ENCODE peak calls at places on chromosomes 16 and 17, in nine cellular contexts. One of them, this sample, is unnamed.

GRCh38 chr17:78132086-78132676 is 1.6 kb downstream of the TMC8 start:
- DNase-seq in MG63: no peak
- DNase-seq in stimulated activated naive CD8-positive, alpha-beta T cell treated with anti-CD3 and anti-CD28 coated beads, Interleukin-15, Interleukin-2, amounts not matched to agents 100 U/mL and 50 U/mL, for 24 hours: peak; percentile 83
- DNase-seq in stimulated activated CD8-positive, alpha-beta memory T cell treated with anti-CD3 and anti-CD28 coated beads, Interleukin-7, amount 100 ng/mL, for 1 hour: no peak
- DNase-seq in fibroblast of pulmonary artery: no peak
- DNase-seq in Daoy: no peak
- DNase-seq in NB4: no peak
- DNase-seq in Calu3: peak; percentile 72
- DNase-seq in H7: peak; percentile 87
- DNase-seq in this sample: peak; percentile 56

GRCh38 chr16:19162085-19162484 is 6.0 kb upstream of the SYT17 start:
- DNase-seq in stimulated activated naive CD8-positive, alpha-beta T cell treated with anti-CD3 and anti-CD28 coated beads, Interleukin-15, Interleukin-2, amounts not matched to agents 100 U/mL and 50 U/mL, for 24 hours: no peak
- DNase-seq in Daoy: no peak
- DNase-seq in H7: no peak
- DNase-seq in NB4: no peak
- DNase-seq in MG63: no peak
- DNase-seq in fibroblast of pulmonary artery: no peak
- DNase-seq in Calu3: no peak
- DNase-seq in stimulated activated CD8-positive, alpha-beta memory T cell treated with anti-CD3 and anti-CD28 coated beads, Interleukin-7, amount 100 ng/mL, for 1 hour: no peak
- DNase-seq in this sample: no peak

GRCh38 chr17:61431594-61432311 is 20.5 kb upstream of the TBX4 start:
- DNase-seq in Daoy: no peak
- DNase-seq in NB4: no peak
- DNase-seq in stimulated activated naive CD8-positive, alpha-beta T cell treated with anti-CD3 and anti-CD28 coated beads, Interleukin-15, Interleukin-2, amounts not matched to agents 100 U/mL and 50 U/mL, for 24 hours: no peak
- DNase-seq in H7: no peak
- DNase-seq in fibroblast of pulmonary artery: peak; percentile 32
- DNase-seq in stimulated activated CD8-positive, alpha-beta memory T cell treated with anti-CD3 and anti-CD28 coated beads, Interleukin-7, amount 100 ng/mL, for 1 hour: no peak
- DNase-seq in MG63: no peak
- DNase-seq in Calu3: no peak
- DNase-seq in this sample: no peak

GRCh38 chr17:57915532-57915931 is 39.7 kb downstream of the CUEDC1 start:
- DNase-seq in NB4: no peak
- DNase-seq in H7: no peak
- DNase-seq in stimulated activated naive CD8-positive, alpha-beta T cell treated with anti-CD3 and anti-CD28 coated beads, Interleukin-15, Interleukin-2, amounts not matched to agents 100 U/mL and 50 U/mL, for 24 hours: no peak
- DNase-seq in fibroblast of pulmonary artery: no peak
- DNase-seq in stimulated activated CD8-positive, alpha-beta memory T cell treated with anti-CD3 and anti-CD28 coated beads, Interleukin-7, amount 100 ng/mL, for 1 hour: no peak
- DNase-seq in MG63: no peak
- DNase-seq in Daoy: no peak
- DNase-seq in Calu3: no peak
- DNase-seq in this sample: no peak

GRCh38 chr17:681738-682137 is 32.9 kb downstream of the VPS53 start:
- DNase-seq in Daoy: peak; percentile 17
- DNase-seq in MG63: no peak
- DNase-seq in fibroblast of pulmonary artery: peak; percentile 68
- DNase-seq in Calu3: no peak
- DNase-seq in H7: no peak
- DNase-seq in stimulated activated CD8-positive, alpha-beta memory T cell treated with anti-CD3 and anti-CD28 coated beads, Interleukin-7, amount 100 ng/mL, for 1 hour: no peak
- DNase-seq in NB4: no peak
- DNase-seq in stimulated activated naive CD8-positive, alpha-beta T cell treated with anti-CD3 and anti-CD28 coated beads, Interleukin-15, Interleukin-2, amounts not matched to agents 100 U/mL and 50 U/mL, for 24 hours: no peak
- DNase-seq in this sample: no peak

GRCh38 chr16:75011634-75012307 is 12.9 kb downstream of the ZNRF1 start:
- DNase-seq in H7: no peak
- DNase-seq in Daoy: peak; percentile 87
- DNase-seq in Calu3: peak; percentile 51
- DNase-seq in MG63: peak; percentile 38
- DNase-seq in stimulated activated CD8-positive, alpha-beta memory T cell treated with anti-CD3 and anti-CD28 coated beads, Interleukin-7, amount 100 ng/mL, for 1 hour: no peak
- DNase-seq in fibroblast of pulmonary artery: peak; percentile 85
- DNase-seq in NB4: peak; percentile 87
- DNase-seq in stimulated activated naive CD8-positive, alpha-beta T cell treated with anti-CD3 and anti-CD28 coated beads, Interleukin-15, Interleukin-2, amounts not matched to agents 100 U/mL and 50 U/mL, for 24 hours: peak; percentile 54
- DNase-seq in this sample: peak; percentile 47

GRCh38 chr17:40326014-40326831 is 17.2 kb downstream of the RARA start:
- DNase-seq in NB4: no peak
- DNase-seq in stimulated activated CD8-positive, alpha-beta memory T cell treated with anti-CD3 and anti-CD28 coated beads, Interleukin-7, amount 100 ng/mL, for 1 hour: no peak
- DNase-seq in stimulated activated naive CD8-positive, alpha-beta T cell treated with anti-CD3 and anti-CD28 coated beads, Interleukin-15, Interleukin-2, amounts not matched to agents 100 U/mL and 50 U/mL, for 24 hours: peak; percentile 56
- DNase-seq in Daoy: no peak
- DNase-seq in H7: no peak
- DNase-seq in fibroblast of pulmonary artery: no peak
- DNase-seq in MG63: no peak
- DNase-seq in Calu3: no peak
- DNase-seq in this sample: peak; percentile 83

GRCh38 chr17:4136373-4136772 is 6.5 kb downstream of the ZZEF1 start:
- DNase-seq in stimulated activated CD8-positive, alpha-beta memory T cell treated with anti-CD3 and anti-CD28 coated beads, Interleukin-7, amount 100 ng/mL, for 1 hour: no peak
- DNase-seq in Daoy: peak; percentile 19
- DNase-seq in NB4: no peak
- DNase-seq in stimulated activated naive CD8-positive, alpha-beta T cell treated with anti-CD3 and anti-CD28 coated beads, Interleukin-15, Interleukin-2, amounts not matched to agents 100 U/mL and 50 U/mL, for 24 hours: no peak
- DNase-seq in H7: no peak
- DNase-seq in Calu3: no peak
- DNase-seq in fibroblast of pulmonary artery: no peak
- DNase-seq in MG63: no peak
- DNase-seq in this sample: no peak

GRCh38 chr16:49548571-49548970 is 175.0 kb downstream of the C16orf78 start:
- DNase-seq in Calu3: no peak
- DNase-seq in MG63: no peak
- DNase-seq in stimulated activated naive CD8-positive, alpha-beta T cell treated with anti-CD3 and anti-CD28 coated beads, Interleukin-15, Interleukin-2, amounts not matched to agents 100 U/mL and 50 U/mL, for 24 hours: no peak
- DNase-seq in Daoy: no peak
- DNase-seq in NB4: no peak
- DNase-seq in H7: no peak
- DNase-seq in fibroblast of pulmonary artery: no peak
- DNase-seq in stimulated activated CD8-positive, alpha-beta memory T cell treated with anti-CD3 and anti-CD28 coated beads, Interleukin-7, amount 100 ng/mL, for 1 hour: no peak
- DNase-seq in this sample: no peak

GRCh38 chr17:39001703-39002637 is 34.8 kb upstream of the FBXO47 start:
- DNase-seq in H7: peak; percentile 35
- DNase-seq in stimulated activated CD8-positive, alpha-beta memory T cell treated with anti-CD3 and anti-CD28 coated beads, Interleukin-7, amount 100 ng/mL, for 1 hour: no peak
- DNase-seq in stimulated activated naive CD8-positive, alpha-beta T cell treated with anti-CD3 and anti-CD28 coated beads, Interleukin-15, Interleukin-2, amounts not matched to agents 100 U/mL and 50 U/mL, for 24 hours: no peak
- DNase-seq in MG63: peak; percentile 57
- DNase-seq in Calu3: peak; percentile 93
- DNase-seq in NB4: peak; percentile 82
- DNase-seq in Daoy: peak; percentile 81
- DNase-seq in fibroblast of pulmonary artery: peak; percentile 87
- DNase-seq in this sample: peak; percentile 85

GRCh38 chr17:50028207-50029120 is 27.4 kb upstream of the ITGA3 start:
- DNase-seq in stimulated activated CD8-positive, alpha-beta memory T cell treated with anti-CD3 and anti-CD28 coated beads, Interleukin-7, amount 100 ng/mL, for 1 hour: no peak
- DNase-seq in stimulated activated naive CD8-positive, alpha-beta T cell treated with anti-CD3 and anti-CD28 coated beads, Interleukin-15, Interleukin-2, amounts not matched to agents 100 U/mL and 50 U/mL, for 24 hours: no peak
- DNase-seq in Daoy: peak; percentile 93
- DNase-seq in fibroblast of pulmonary artery: peak; percentile 62
- DNase-seq in Calu3: peak; percentile 98
- DNase-seq in NB4: no peak
- DNase-seq in MG63: peak; percentile 98
- DNase-seq in H7: peak; percentile 84
- DNase-seq in this sample: peak; percentile 78

GRCh38 chr17:65356524-65356923 is 204.9 kb downstream of the AXIN2 start:
- DNase-seq in fibroblast of pulmonary artery: no peak
- DNase-seq in H7: no peak
- DNase-seq in MG63: no peak
- DNase-seq in Calu3: no peak
- DNase-seq in stimulated activated CD8-positive, alpha-beta memory T cell treated with anti-CD3 and anti-CD28 coated beads, Interleukin-7, amount 100 ng/mL, for 1 hour: no peak
- DNase-seq in NB4: no peak
- DNase-seq in stimulated activated naive CD8-positive, alpha-beta T cell treated with anti-CD3 and anti-CD28 coated beads, Interleukin-15, Interleukin-2, amounts not matched to agents 100 U/mL and 50 U/mL, for 24 hours: no peak
- DNase-seq in Daoy: no peak
- DNase-seq in this sample: no peak

GRCh38 chr17:1360975-1361374 is 39.0 kb downstream of the YWHAE start:
- DNase-seq in MG63: no peak
- DNase-seq in stimulated activated CD8-positive, alpha-beta memory T cell treated with anti-CD3 and anti-CD28 coated beads, Interleukin-7, amount 100 ng/mL, for 1 hour: no peak
- DNase-seq in H7: no peak
- DNase-seq in Daoy: no peak
- DNase-seq in fibroblast of pulmonary artery: no peak
- DNase-seq in stimulated activated naive CD8-positive, alpha-beta T cell treated with anti-CD3 and anti-CD28 coated beads, Interleukin-15, Interleukin-2, amounts not matched to agents 100 U/mL and 50 U/mL, for 24 hours: peak; percentile 25
- DNase-seq in Calu3: no peak
- DNase-seq in NB4: no peak
- DNase-seq in this sample: no peak

GRCh38 chr17:77419547-77420475 is 279.0 kb downstream of the SEC14L1 start:
- DNase-seq in NB4: peak; percentile 55
- DNase-seq in Calu3: no peak
- DNase-seq in stimulated activated naive CD8-positive, alpha-beta T cell treated with anti-CD3 and anti-CD28 coated beads, Interleukin-15, Interleukin-2, amounts not matched to agents 100 U/mL and 50 U/mL, for 24 hours: peak; percentile 25
- DNase-seq in stimulated activated CD8-positive, alpha-beta memory T cell treated with anti-CD3 and anti-CD28 coated beads, Interleukin-7, amount 100 ng/mL, for 1 hour: no peak
- DNase-seq in H7: peak; percentile 92
- DNase-seq in Daoy: peak; percentile 54
- DNase-seq in MG63: no peak
- DNase-seq in fibroblast of pulmonary artery: no peak
- DNase-seq in this sample: no peak

GRCh38 chr17:77482375-77483127 is 341.8 kb downstream of the SEC14L1 start:
- DNase-seq in stimulated activated naive CD8-positive, alpha-beta T cell treated with anti-CD3 and anti-CD28 coated beads, Interleukin-15, Interleukin-2, amounts not matched to agents 100 U/mL and 50 U/mL, for 24 hours: no peak
- DNase-seq in MG63: no peak
- DNase-seq in stimulated activated CD8-positive, alpha-beta memory T cell treated with anti-CD3 and anti-CD28 coated beads, Interleukin-7, amount 100 ng/mL, for 1 hour: no peak
- DNase-seq in fibroblast of pulmonary artery: no peak
- DNase-seq in H7: no peak
- DNase-seq in Daoy: no peak
- DNase-seq in NB4: no peak
- DNase-seq in Calu3: no peak
- DNase-seq in this sample: no peak

GRCh38 chr16:57824880-57825279 is 22.6 kb upstream of the KIFC3 start:
- DNase-seq in MG63: no peak
- DNase-seq in stimulated activated CD8-positive, alpha-beta memory T cell treated with anti-CD3 and anti-CD28 coated beads, Interleukin-7, amount 100 ng/mL, for 1 hour: no peak
- DNase-seq in Daoy: no peak
- DNase-seq in stimulated activated naive CD8-positive, alpha-beta T cell treated with anti-CD3 and anti-CD28 coated beads, Interleukin-15, Interleukin-2, amounts not matched to agents 100 U/mL and 50 U/mL, for 24 hours: no peak
- DNase-seq in H7: no peak
- DNase-seq in NB4: no peak
- DNase-seq in fibroblast of pulmonary artery: no peak
- DNase-seq in Calu3: peak; percentile 56
- DNase-seq in this sample: no peak

GRCh38 chr16:901715-902601 is 68.8 kb downstream of the LMF1 start:
- DNase-seq in stimulated activated naive CD8-positive, alpha-beta T cell treated with anti-CD3 and anti-CD28 coated beads, Interleukin-15, Interleukin-2, amounts not matched to agents 100 U/mL and 50 U/mL, for 24 hours: no peak
- DNase-seq in H7: peak; percentile 73
- DNase-seq in stimulated activated CD8-positive, alpha-beta memory T cell treated with anti-CD3 and anti-CD28 coated beads, Interleukin-7, amount 100 ng/mL, for 1 hour: no peak
- DNase-seq in Calu3: no peak
- DNase-seq in MG63: no peak
- DNase-seq in fibroblast of pulmonary artery: no peak
- DNase-seq in NB4: no peak
- DNase-seq in Daoy: no peak
- DNase-seq in this sample: peak; percentile 34

GRCh38 chr16:78183886-78184553 is 84.6 kb downstream of the WWOX start:
- DNase-seq in Calu3: no peak
- DNase-seq in fibroblast of pulmonary artery: no peak
- DNase-seq in stimulated activated CD8-positive, alpha-beta memory T cell treated with anti-CD3 and anti-CD28 coated beads, Interleukin-7, amount 100 ng/mL, for 1 hour: no peak
- DNase-seq in stimulated activated naive CD8-positive, alpha-beta T cell treated with anti-CD3 and anti-CD28 coated beads, Interleukin-15, Interleukin-2, amounts not matched to agents 100 U/mL and 50 U/mL, for 24 hours: no peak
- DNase-seq in Daoy: peak; percentile 32
- DNase-seq in H7: no peak
- DNase-seq in NB4: no peak
- DNase-seq in MG63: peak; percentile 10
- DNase-seq in this sample: no peak

GRCh38 chr17:4710693-4711634 is 532 bp downstream of the ARRB2 start:
- DNase-seq in NB4: peak; percentile 87
- DNase-seq in stimulated activated CD8-positive, alpha-beta memory T cell treated with anti-CD3 and anti-CD28 coated beads, Interleukin-7, amount 100 ng/mL, for 1 hour: no peak
- DNase-seq in Daoy: no peak
- DNase-seq in Calu3: no peak
- DNase-seq in MG63: no peak
- DNase-seq in stimulated activated naive CD8-positive, alpha-beta T cell treated with anti-CD3 and anti-CD28 coated beads, Interleukin-15, Interleukin-2, amounts not matched to agents 100 U/mL and 50 U/mL, for 24 hours: peak; percentile 60
- DNase-seq in H7: no peak
- DNase-seq in fibroblast of pulmonary artery: no peak
- DNase-seq in this sample: peak; percentile 87

GRCh38 chr17:8365143-8365542 is 11.4 kb downstream of the KRABD2 start:
- DNase-seq in NB4: no peak
- DNase-seq in Daoy: peak; percentile 73
- DNase-seq in H7: no peak
- DNase-seq in stimulated activated naive CD8-positive, alpha-beta T cell treated with anti-CD3 and anti-CD28 coated beads, Interleukin-15, Interleukin-2, amounts not matched to agents 100 U/mL and 50 U/mL, for 24 hours: no peak
- DNase-seq in stimulated activated CD8-positive, alpha-beta memory T cell treated with anti-CD3 and anti-CD28 coated beads, Interleukin-7, amount 100 ng/mL, for 1 hour: no peak
- DNase-seq in Calu3: no peak
- DNase-seq in fibroblast of pulmonary artery: peak; percentile 43
- DNase-seq in MG63: peak; percentile 76
- DNase-seq in this sample: no peak

GRCh38 chr16:21218135-21218534 is 6.8 kb upstream of the ZP2 start:
- DNase-seq in stimulated activated naive CD8-positive, alpha-beta T cell treated with anti-CD3 and anti-CD28 coated beads, Interleukin-15, Interleukin-2, amounts not matched to agents 100 U/mL and 50 U/mL, for 24 hours: no peak
- DNase-seq in fibroblast of pulmonary artery: peak; percentile 23
- DNase-seq in stimulated activated CD8-positive, alpha-beta memory T cell treated with anti-CD3 and anti-CD28 coated beads, Interleukin-7, amount 100 ng/mL, for 1 hour: no peak
- DNase-seq in H7: no peak
- DNase-seq in MG63: no peak
- DNase-seq in Daoy: no peak
- DNase-seq in NB4: peak; percentile 57
- DNase-seq in Calu3: no peak
- DNase-seq in this sample: no peak

GRCh38 chr17:6525731-6526130 is 30.6 kb downstream of the PITPNM3 start:
- DNase-seq in MG63: no peak
- DNase-seq in fibroblast of pulmonary artery: no peak
- DNase-seq in NB4: no peak
- DNase-seq in stimulated activated CD8-positive, alpha-beta memory T cell treated with anti-CD3 and anti-CD28 coated beads, Interleukin-7, amount 100 ng/mL, for 1 hour: no peak
- DNase-seq in Calu3: no peak
- DNase-seq in Daoy: no peak
- DNase-seq in H7: no peak
- DNase-seq in stimulated activated naive CD8-positive, alpha-beta T cell treated with anti-CD3 and anti-CD28 coated beads, Interleukin-15, Interleukin-2, amounts not matched to agents 100 U/mL and 50 U/mL, for 24 hours: no peak
- DNase-seq in this sample: no peak

GRCh38 chr16:19223235-19223847 is 55.3 kb downstream of the SYT17 start:
- DNase-seq in Calu3: peak; percentile 39
- DNase-seq in NB4: peak; percentile 47
- DNase-seq in stimulated activated naive CD8-positive, alpha-beta T cell treated with anti-CD3 and anti-CD28 coated beads, Interleukin-15, Interleukin-2, amounts not matched to agents 100 U/mL and 50 U/mL, for 24 hours: peak; percentile 60
- DNase-seq in MG63: no peak
- DNase-seq in H7: peak; percentile 57
- DNase-seq in Daoy: peak; percentile 11
- DNase-seq in fibroblast of pulmonary artery: peak; percentile 1
- DNase-seq in stimulated activated CD8-positive, alpha-beta memory T cell treated with anti-CD3 and anti-CD28 coated beads, Interleukin-7, amount 100 ng/mL, for 1 hour: no peak
- DNase-seq in this sample: no peak

GRCh38 chr17:52244689-52245088 is 86.2 kb upstream of the CA10 start:
- DNase-seq in MG63: no peak
- DNase-seq in fibroblast of pulmonary artery: no peak
- DNase-seq in Calu3: no peak
- DNase-seq in stimulated activated CD8-positive, alpha-beta memory T cell treated with anti-CD3 and anti-CD28 coated beads, Interleukin-7, amount 100 ng/mL, for 1 hour: no peak
- DNase-seq in H7: no peak
- DNase-seq in NB4: no peak
- DNase-seq in Daoy: no peak
- DNase-seq in stimulated activated naive CD8-positive, alpha-beta T cell treated with anti-CD3 and anti-CD28 coated beads, Interleukin-15, Interleukin-2, amounts not matched to agents 100 U/mL and 50 U/mL, for 24 hours: no peak
- DNase-seq in this sample: no peak

GRCh38 chr16:49352923-49353322 is 20.7 kb upstream of the C16orf78 start:
- DNase-seq in H7: peak; percentile 84
- DNase-seq in stimulated activated naive CD8-positive, alpha-beta T cell treated with anti-CD3 and anti-CD28 coated beads, Interleukin-15, Interleukin-2, amounts not matched to agents 100 U/mL and 50 U/mL, for 24 hours: no peak
- DNase-seq in NB4: peak; percentile 46
- DNase-seq in fibroblast of pulmonary artery: no peak
- DNase-seq in Daoy: peak; percentile 40
- DNase-seq in MG63: no peak
- DNase-seq in Calu3: peak; percentile 20
- DNase-seq in stimulated activated CD8-positive, alpha-beta memory T cell treated with anti-CD3 and anti-CD28 coated beads, Interleukin-7, amount 100 ng/mL, for 1 hour: no peak
- DNase-seq in this sample: no peak

GRCh38 chr16:78591682-78592103 is 492.2 kb downstream of the WWOX start:
- DNase-seq in NB4: no peak
- DNase-seq in MG63: no peak
- DNase-seq in H7: no peak
- DNase-seq in fibroblast of pulmonary artery: no peak
- DNase-seq in stimulated activated naive CD8-positive, alpha-beta T cell treated with anti-CD3 and anti-CD28 coated beads, Interleukin-15, Interleukin-2, amounts not matched to agents 100 U/mL and 50 U/mL, for 24 hours: no peak
- DNase-seq in stimulated activated CD8-positive, alpha-beta memory T cell treated with anti-CD3 and anti-CD28 coated beads, Interleukin-7, amount 100 ng/mL, for 1 hour: no peak
- DNase-seq in Calu3: no peak
- DNase-seq in Daoy: no peak
- DNase-seq in this sample: no peak

GRCh38 chr17:80927791-80928216 is 63.8 kb upstream of the CHMP6 start:
- DNase-seq in NB4: no peak
- DNase-seq in H7: peak; percentile 78
- DNase-seq in stimulated activated CD8-positive, alpha-beta memory T cell treated with anti-CD3 and anti-CD28 coated beads, Interleukin-7, amount 100 ng/mL, for 1 hour: no peak
- DNase-seq in Calu3: no peak
- DNase-seq in fibroblast of pulmonary artery: peak; percentile 85
- DNase-seq in Daoy: no peak
- DNase-seq in MG63: no peak
- DNase-seq in stimulated activated naive CD8-positive, alpha-beta T cell treated with anti-CD3 and anti-CD28 coated beads, Interleukin-15, Interleukin-2, amounts not matched to agents 100 U/mL and 50 U/mL, for 24 hours: no peak
- DNase-seq in this sample: no peak

GRCh38 chr17:13421581-13421980 is 180.1 kb downstream of the HS3ST3A1 start:
- DNase-seq in Daoy: no peak
- DNase-seq in stimulated activated CD8-positive, alpha-beta memory T cell treated with anti-CD3 and anti-CD28 coated beads, Interleukin-7, amount 100 ng/mL, for 1 hour: no peak
- DNase-seq in fibroblast of pulmonary artery: no peak
- DNase-seq in H7: no peak
- DNase-seq in stimulated activated naive CD8-positive, alpha-beta T cell treated with anti-CD3 and anti-CD28 coated beads, Interleukin-15, Interleukin-2, amounts not matched to agents 100 U/mL and 50 U/mL, for 24 hours: no peak
- DNase-seq in MG63: no peak
- DNase-seq in Calu3: no peak
- DNase-seq in NB4: no peak
- DNase-seq in this sample: no peak

GRCh38 chr17:83203472-83204221 is 124.2 kb downstream of the METRNL start:
- DNase-seq in fibroblast of pulmonary artery: no peak
- DNase-seq in H7: no peak
- DNase-seq in Calu3: no peak
- DNase-seq in NB4: no peak
- DNase-seq in stimulated activated CD8-positive, alpha-beta memory T cell treated with anti-CD3 and anti-CD28 coated beads, Interleukin-7, amount 100 ng/mL, for 1 hour: no peak
- DNase-seq in stimulated activated naive CD8-positive, alpha-beta T cell treated with anti-CD3 and anti-CD28 coated beads, Interleukin-15, Interleukin-2, amounts not matched to agents 100 U/mL and 50 U/mL, for 24 hours: peak; percentile 5
- DNase-seq in Daoy: no peak
- DNase-seq in MG63: peak; percentile 23
- DNase-seq in this sample: peak; percentile 47

GRCh38 chr16:84223456-84223855 is 16.4 kb downstream of the KCNG4 start:
- DNase-seq in fibroblast of pulmonary artery: no peak
- DNase-seq in Daoy: no peak
- DNase-seq in NB4: peak; percentile 30
- DNase-seq in stimulated activated CD8-positive, alpha-beta memory T cell treated with anti-CD3 and anti-CD28 coated beads, Interleukin-7, amount 100 ng/mL, for 1 hour: no peak
- DNase-seq in stimulated activated naive CD8-positive, alpha-beta T cell treated with anti-CD3 and anti-CD28 coated beads, Interleukin-15, Interleukin-2, amounts not matched to agents 100 U/mL and 50 U/mL, for 24 hours: no peak
- DNase-seq in H7: no peak
- DNase-seq in Calu3: no peak
- DNase-seq in MG63: no peak
- DNase-seq in this sample: no peak